ENCODE peak calls at places on chromosomes 11 and 22, in seven cellular contexts. One of them, this sample, is unnamed.

GRCh38 chr11:15845261-15845660 is 511.1 kb downstream of the SOX6 start:
- DNase-seq in BE2C: no peak
- DNase-seq in astrocyte of the cerebellum: peak; percentile 49
- DNase-seq in uterus: no peak
- DNase-seq in SK-N-MC: no peak
- DNase-seq in astrocyte: no peak
- DNase-seq in coronary artery: no peak
- DNase-seq in this sample: no peak

GRCh38 chr11:93542753-93543246 is 391 bp downstream of the SMCO4 start:
- DNase-seq in BE2C: no peak
- DNase-seq in astrocyte of the cerebellum: no peak
- DNase-seq in uterus: peak; percentile 45
- DNase-seq in SK-N-MC: no peak
- DNase-seq in astrocyte: no peak
- DNase-seq in coronary artery: no peak
- DNase-seq in this sample: no peak

GRCh38 chr11:28133146-28133545 is 25.0 kb downstream of the METTL15 start:
- DNase-seq in BE2C: no peak
- DNase-seq in astrocyte of the cerebellum: no peak
- DNase-seq in uterus: no peak
- DNase-seq in SK-N-MC: no peak
- DNase-seq in astrocyte: peak; percentile 25
- DNase-seq in coronary artery: no peak
- DNase-seq in this sample: no peak

GRCh38 chr11:66866420-66867010 is 9.7 kb downstream of the LRFN4 start:
- DNase-seq in BE2C: no peak
- DNase-seq in astrocyte of the cerebellum: no peak
- DNase-seq in uterus: no peak
- DNase-seq in SK-N-MC: no peak
- DNase-seq in astrocyte: no peak
- DNase-seq in coronary artery: no peak
- DNase-seq in this sample: no peak

GRCh38 chr22:39727541-39727940 is 157.0 kb downstream of the CACNA1I start:
- DNase-seq in BE2C: no peak
- DNase-seq in astrocyte of the cerebellum: no peak
- DNase-seq in uterus: no peak
- DNase-seq in SK-N-MC: no peak
- DNase-seq in astrocyte: no peak
- DNase-seq in coronary artery: no peak
- DNase-seq in this sample: no peak

GRCh38 chr11:75453916-75454655 is 21.1 kb upstream of the KLHL35 start:
- DNase-seq in BE2C: no peak
- DNase-seq in astrocyte of the cerebellum: peak; percentile 91
- DNase-seq in uterus: no peak
- DNase-seq in SK-N-MC: no peak
- DNase-seq in astrocyte: peak; percentile 88
- DNase-seq in coronary artery: no peak
- DNase-seq in this sample: peak; percentile 66

GRCh38 chr11:47394050-47394321 is 14.4 kb upstream of the SLC39A13 start:
- DNase-seq in BE2C: no peak
- DNase-seq in astrocyte of the cerebellum: no peak
- DNase-seq in uterus: no peak
- DNase-seq in SK-N-MC: no peak
- DNase-seq in astrocyte: no peak
- DNase-seq in coronary artery: no peak
- DNase-seq in this sample: no peak

GRCh38 chr11:71420455-71421241 is 27.5 kb downstream of the DHCR7 start:
- DNase-seq in BE2C: peak; percentile 42
- DNase-seq in astrocyte of the cerebellum: no peak
- DNase-seq in uterus: no peak
- DNase-seq in SK-N-MC: peak; percentile 40
- DNase-seq in astrocyte: peak; percentile 6
- DNase-seq in coronary artery: no peak
- DNase-seq in this sample: no peak

GRCh38 chr11:57903441-57904123 is 120.1 kb upstream of the OR9Q1 start:
- DNase-seq in BE2C: peak; percentile 11
- DNase-seq in astrocyte of the cerebellum: no peak
- DNase-seq in uterus: no peak
- DNase-seq in SK-N-MC: no peak
- DNase-seq in astrocyte: peak; percentile 2
- DNase-seq in coronary artery: no peak
- DNase-seq in this sample: no peak

GRCh38 chr22:19769393-19769715 is 8.8 kb downstream of the TBX1 start:
- DNase-seq in BE2C: peak; percentile 5
- DNase-seq in astrocyte of the cerebellum: no peak
- DNase-seq in uterus: no peak
- DNase-seq in SK-N-MC: no peak
- DNase-seq in astrocyte: no peak
- DNase-seq in coronary artery: no peak
- DNase-seq in this sample: no peak

DNA sequence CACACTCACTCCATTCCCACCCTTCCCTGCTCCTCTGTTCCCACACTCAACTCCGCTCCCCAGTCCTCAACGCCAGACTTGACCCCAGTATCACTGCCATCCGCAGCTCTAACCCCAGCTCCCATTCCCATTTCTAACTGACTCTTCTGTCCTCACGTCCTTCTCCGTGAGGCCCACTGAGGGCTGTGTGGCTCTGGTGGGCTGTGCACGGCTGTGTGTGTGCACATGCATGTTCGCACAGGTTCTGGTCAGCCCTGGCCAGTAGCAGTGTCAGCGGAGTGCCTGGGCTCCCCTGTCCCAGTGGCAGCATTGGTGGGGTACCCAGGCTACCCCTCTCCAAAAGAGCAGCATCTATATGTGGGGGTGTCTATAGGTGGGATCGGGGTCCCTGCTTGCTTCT is 5.0 kb downstream of the CAPN1 start:
- DNase-seq in BE2C: no peak
- DNase-seq in astrocyte of the cerebellum: no peak
- DNase-seq in uterus: no peak
- DNase-seq in SK-N-MC: no peak
- DNase-seq in astrocyte: no peak
- DNase-seq in coronary artery: no peak
- DNase-seq in this sample: no peak
- H3K4me3 ChIP-seq in BE2C: no peak overlapping the region
- H3K4me3 ChIP-seq in astrocyte of the cerebellum: no peak overlapping the region
- H3K4me3 ChIP-seq in uterus: no peak overlapping the region
- H3K4me3 ChIP-seq in SK-N-MC: no peak overlapping the region
- H3K4me3 ChIP-seq in astrocyte: no peak overlapping the region
- H3K4me3 ChIP-seq in coronary artery: no peak overlapping the region
- H3K4me3 ChIP-seq in this sample: no peak overlapping the region

DNA sequence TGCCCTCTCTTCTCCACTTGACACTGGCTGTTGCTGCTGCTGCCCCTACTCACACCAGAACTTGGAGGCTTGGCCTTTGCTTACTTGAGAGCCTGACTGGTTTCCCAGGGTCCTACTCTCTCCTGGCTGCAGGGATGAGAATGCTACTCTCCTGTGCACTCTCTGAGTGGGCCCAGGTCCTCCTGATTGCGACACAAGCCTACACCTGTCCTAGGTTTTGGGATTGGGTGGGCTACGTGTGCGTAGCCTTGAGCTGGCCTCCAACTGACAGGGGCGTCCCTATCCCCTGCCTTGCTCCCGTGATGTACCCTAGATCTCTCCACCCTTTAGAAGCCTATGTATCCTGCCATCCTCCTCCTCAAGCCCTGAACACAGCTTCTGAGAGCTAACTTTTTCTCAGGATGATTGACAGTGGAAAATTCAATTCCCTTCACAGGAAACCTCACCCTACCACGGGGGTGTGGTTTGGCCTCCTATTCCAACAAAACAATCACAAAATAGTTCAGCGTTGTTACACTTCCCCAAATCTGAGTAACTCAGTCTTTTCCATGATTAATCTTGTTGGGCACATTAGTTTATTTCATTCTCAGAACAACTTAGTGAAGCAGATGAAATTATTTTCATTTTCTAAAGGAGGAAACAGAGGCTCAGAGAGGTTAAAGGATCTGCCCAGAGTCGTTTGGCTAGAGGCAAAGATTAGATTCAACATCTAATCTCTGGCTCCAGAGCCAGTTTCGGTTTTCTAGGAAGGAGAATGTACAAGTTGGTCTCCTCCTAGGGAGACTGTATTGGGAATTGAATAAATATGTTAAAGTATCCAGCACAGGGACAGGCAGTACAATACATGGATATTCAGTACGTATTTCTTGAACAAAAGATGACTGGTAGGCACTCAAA is 17.6 kb upstream of the AMOTL1 start:
- DNase-seq in BE2C: no peak
- DNase-seq in astrocyte of the cerebellum: no peak
- DNase-seq in uterus: no peak
- DNase-seq in SK-N-MC: no peak
- DNase-seq in astrocyte: no peak
- DNase-seq in coronary artery: no peak
- DNase-seq in this sample: no peak
- H3K4me3 ChIP-seq in BE2C: no peak overlapping the region
- H3K4me3 ChIP-seq in astrocyte of the cerebellum: no peak overlapping the region
- H3K4me3 ChIP-seq in uterus: no peak overlapping the region
- H3K4me3 ChIP-seq in SK-N-MC: no peak overlapping the region
- H3K4me3 ChIP-seq in astrocyte: no peak overlapping the region
- H3K4me3 ChIP-seq in coronary artery: no peak overlapping the region
- H3K4me3 ChIP-seq in this sample: no peak overlapping the region

GRCh38 chr22:50302041-50302541 is 5.4 kb downstream of the PLXNB2 start:
- DNase-seq in BE2C: no peak
- DNase-seq in astrocyte of the cerebellum: no peak
- DNase-seq in uterus: no peak
- DNase-seq in SK-N-MC: no peak
- DNase-seq in astrocyte: no peak
- DNase-seq in coronary artery: no peak
- DNase-seq in this sample: no peak
- H3K4me3 ChIP-seq in BE2C: no peak overlapping the region
- H3K4me3 ChIP-seq in astrocyte of the cerebellum: no peak overlapping the region
- H3K4me3 ChIP-seq in uterus: no peak overlapping the region
- H3K4me3 ChIP-seq in SK-N-MC: no peak overlapping the region
- H3K4me3 ChIP-seq in astrocyte: no peak overlapping the region
- H3K4me3 ChIP-seq in coronary artery: peak overlapping the region; percentile 96
- H3K4me3 ChIP-seq in this sample: no peak overlapping the region

GRCh38 chr11:794013-794765 is 3.9 kb downstream of the SLC25A22 start:
- DNase-seq in BE2C: no peak
- DNase-seq in astrocyte of the cerebellum: no peak
- DNase-seq in uterus: no peak
- DNase-seq in SK-N-MC: no peak
- DNase-seq in astrocyte: no peak
- DNase-seq in coronary artery: no peak
- DNase-seq in this sample: no peak
- H3K4me3 ChIP-seq in BE2C: no peak overlapping the region
- H3K4me3 ChIP-seq in astrocyte of the cerebellum: no peak overlapping the region
- H3K4me3 ChIP-seq in uterus: no peak overlapping the region
- H3K4me3 ChIP-seq in SK-N-MC: no peak overlapping the region
- H3K4me3 ChIP-seq in astrocyte: no peak overlapping the region
- H3K4me3 ChIP-seq in coronary artery: no peak overlapping the region
- H3K4me3 ChIP-seq in this sample: no peak overlapping the region

GRCh38 chr22:24525416-24526037 is 29.4 kb downstream of the GUCD1 start:
- DNase-seq in BE2C: peak; percentile 80
- DNase-seq in astrocyte of the cerebellum: peak; percentile 16
- DNase-seq in uterus: peak; percentile 72
- DNase-seq in SK-N-MC: no peak
- DNase-seq in astrocyte: peak; percentile 25
- DNase-seq in coronary artery: no peak
- DNase-seq in this sample: peak; percentile 95
- H3K4me3 ChIP-seq in BE2C: no peak overlapping the region
- H3K4me3 ChIP-seq in astrocyte of the cerebellum: no peak overlapping the region
- H3K4me3 ChIP-seq in uterus: no peak overlapping the region
- H3K4me3 ChIP-seq in SK-N-MC: no peak overlapping the region
- H3K4me3 ChIP-seq in astrocyte: no peak overlapping the region
- H3K4me3 ChIP-seq in coronary artery: no peak overlapping the region
- H3K4me3 ChIP-seq in this sample: no peak overlapping the region

GRCh38 chr11:115119136-115119535 is 385.1 kb downstream of the CADM1 start:
- DNase-seq in BE2C: peak; percentile 78
- DNase-seq in astrocyte of the cerebellum: no peak
- DNase-seq in uterus: no peak
- DNase-seq in SK-N-MC: no peak
- DNase-seq in astrocyte: no peak
- DNase-seq in coronary artery: no peak
- DNase-seq in this sample: no peak

GRCh38 chr11:115112779-115113178 is 391.4 kb downstream of the CADM1 start:
- DNase-seq in BE2C: no peak
- DNase-seq in astrocyte of the cerebellum: no peak
- DNase-seq in uterus: no peak
- DNase-seq in SK-N-MC: no peak
- DNase-seq in astrocyte: no peak
- DNase-seq in coronary artery: no peak
- DNase-seq in this sample: no peak

GRCh38 chr11:115122274-115122673 is 381.9 kb downstream of the CADM1 start:
- DNase-seq in BE2C: no peak
- DNase-seq in astrocyte of the cerebellum: no peak
- DNase-seq in uterus: no peak
- DNase-seq in SK-N-MC: no peak
- DNase-seq in astrocyte: no peak
- DNase-seq in coronary artery: no peak
- DNase-seq in this sample: no peak

GRCh38 chr11:115117931-115118479 is 386.2 kb downstream of the CADM1 start:
- DNase-seq in BE2C: no peak
- DNase-seq in astrocyte of the cerebellum: no peak
- DNase-seq in uterus: no peak
- DNase-seq in SK-N-MC: no peak
- DNase-seq in astrocyte: no peak
- DNase-seq in coronary artery: no peak
- DNase-seq in this sample: no peak
- H3K4me3 ChIP-seq in BE2C: no peak overlapping the region
- H3K4me3 ChIP-seq in astrocyte of the cerebellum: no peak overlapping the region
- H3K4me3 ChIP-seq in uterus: no peak overlapping the region
- H3K4me3 ChIP-seq in SK-N-MC: no peak overlapping the region
- H3K4me3 ChIP-seq in astrocyte: no peak overlapping the region
- H3K4me3 ChIP-seq in coronary artery: no peak overlapping the region
- H3K4me3 ChIP-seq in this sample: no peak overlapping the region

GRCh38 chr22:32218470-32218869 is 13.6 kb upstream of the RFPL2 start:
- DNase-seq in BE2C: no peak
- DNase-seq in astrocyte of the cerebellum: no peak
- DNase-seq in uterus: no peak
- DNase-seq in SK-N-MC: no peak
- DNase-seq in astrocyte: no peak
- DNase-seq in coronary artery: no peak
- DNase-seq in this sample: no peak
- H3K4me3 ChIP-seq in BE2C: no peak overlapping the region
- H3K4me3 ChIP-seq in astrocyte of the cerebellum: no peak overlapping the region
- H3K4me3 ChIP-seq in uterus: no peak overlapping the region
- H3K4me3 ChIP-seq in SK-N-MC: no peak overlapping the region
- H3K4me3 ChIP-seq in astrocyte: no peak overlapping the region
- H3K4me3 ChIP-seq in coronary artery: no peak overlapping the region
- H3K4me3 ChIP-seq in this sample: no peak overlapping the region

GRCh38 chr22:22897036-22897435 is 9.4 kb downstream of the IGLL5 start:
- DNase-seq in BE2C: no peak
- DNase-seq in astrocyte of the cerebellum: no peak
- DNase-seq in uterus: no peak
- DNase-seq in SK-N-MC: no peak
- DNase-seq in astrocyte: no peak
- DNase-seq in coronary artery: no peak
- DNase-seq in this sample: no peak
- H3K4me3 ChIP-seq in BE2C: no peak overlapping the region
- H3K4me3 ChIP-seq in astrocyte of the cerebellum: no peak overlapping the region
- H3K4me3 ChIP-seq in uterus: no peak overlapping the region
- H3K4me3 ChIP-seq in SK-N-MC: no peak overlapping the region
- H3K4me3 ChIP-seq in astrocyte: no peak overlapping the region
- H3K4me3 ChIP-seq in coronary artery: no peak overlapping the region
- H3K4me3 ChIP-seq in this sample: no peak overlapping the region

This sample was measured in tibial nerve.